ENCODE peak calls at places on chromosomes 4 and X, in five cellular contexts. One of them, this sample, is unnamed.

GRCh38 chrX:106437407-106437806 is 174.4 kb upstream of the RADX start:
- DNase-seq in WTC11: no peak
- DNase-seq in A549: no peak
- DNase-seq in SK-N-SH: no peak
- DNase-seq in NB4: no peak
- DNase-seq in this sample: no peak

GRCh38 chr4:139875456-139875855 is 209.8 kb downstream of the MGST2 start:
- DNase-seq in WTC11: peak
- DNase-seq in A549: no peak
- DNase-seq in SK-N-SH: no peak
- DNase-seq in NB4: no peak
- DNase-seq in this sample: no peak

GRCh38 chr4:156346959-156347385 is 393.3 kb upstream of the CTSO start:
- DNase-seq in WTC11: no peak
- DNase-seq in A549: no peak
- DNase-seq in SK-N-SH: no peak
- DNase-seq in NB4: no peak
- DNase-seq in this sample: peak

GRCh38 chr4:102501635-102502382 is 650 bp downstream of the NFKB1 start:
- DNase-seq in WTC11: no peak
- DNase-seq in A549: peak
- DNase-seq in SK-N-SH: peak
- DNase-seq in NB4: peak
- DNase-seq in this sample: peak

GRCh38 chr4:159504634-159505033 is 401.8 kb downstream of the RAPGEF2 start:
- DNase-seq in WTC11: no peak
- DNase-seq in A549: no peak
- DNase-seq in SK-N-SH: no peak
- DNase-seq in NB4: no peak
- DNase-seq in this sample: no peak

GRCh38 chr4:102546635-102547034 is 45.5 kb downstream of the NFKB1 start:
- DNase-seq in WTC11: no peak
- DNase-seq in A549: no peak
- DNase-seq in SK-N-SH: no peak
- DNase-seq in NB4: no peak
- DNase-seq in this sample: no peak

GRCh38 chr4:120066182-120066524 is 495 bp downstream of the MAD2L1 start:
- DNase-seq in WTC11: no peak
- DNase-seq in A549: no peak
- DNase-seq in SK-N-SH: peak
- DNase-seq in NB4: peak
- DNase-seq in this sample: no peak

GRCh38 chr4:138639018-138639876 is 376.3 kb upstream of the NOCT start:
- DNase-seq in WTC11: no peak
- DNase-seq in A549: no peak
- DNase-seq in SK-N-SH: peak
- DNase-seq in NB4: no peak
- DNase-seq in this sample: no peak

GRCh38 chr4:55742655-55743191 is 76.9 kb upstream of the EXOC1L start:
- DNase-seq in WTC11: no peak
- DNase-seq in A549: peak
- DNase-seq in SK-N-SH: peak
- DNase-seq in NB4: no peak
- DNase-seq in this sample: no peak

DNA sequence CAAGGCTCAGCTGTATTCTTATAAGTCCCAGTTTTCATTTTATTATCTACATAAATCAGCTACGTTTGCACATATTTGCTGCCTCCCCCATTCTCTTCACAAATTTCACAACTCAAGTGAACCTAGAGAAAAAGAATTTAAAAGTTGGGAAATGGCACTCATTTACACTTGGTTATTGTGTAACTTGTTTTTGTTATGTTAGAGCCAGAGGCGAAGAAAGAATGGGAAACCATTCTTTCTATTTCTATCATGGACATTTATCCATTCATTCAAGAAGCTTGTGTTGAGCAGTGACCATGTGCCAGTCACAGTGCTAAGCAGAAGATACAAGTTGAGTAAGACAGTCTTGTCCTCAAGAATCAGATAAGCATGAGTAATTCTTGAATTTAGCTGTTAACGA is 13.5 kb downstream of the LIAS start:
- DNase-seq in WTC11: no peak
- DNase-seq in A549: no peak
- DNase-seq in SK-N-SH: no peak
- DNase-seq in NB4: no peak
- DNase-seq in this sample: no peak
- TF ChIP-seq MAX in WTC11: no peak
- TF ChIP-seq MAX in A549: no peak
- TF ChIP-seq MAX in SK-N-SH: no peak
- TF ChIP-seq MAX in NB4: no peak
- TF ChIP-seq MAX in this sample: no peak

DNA sequence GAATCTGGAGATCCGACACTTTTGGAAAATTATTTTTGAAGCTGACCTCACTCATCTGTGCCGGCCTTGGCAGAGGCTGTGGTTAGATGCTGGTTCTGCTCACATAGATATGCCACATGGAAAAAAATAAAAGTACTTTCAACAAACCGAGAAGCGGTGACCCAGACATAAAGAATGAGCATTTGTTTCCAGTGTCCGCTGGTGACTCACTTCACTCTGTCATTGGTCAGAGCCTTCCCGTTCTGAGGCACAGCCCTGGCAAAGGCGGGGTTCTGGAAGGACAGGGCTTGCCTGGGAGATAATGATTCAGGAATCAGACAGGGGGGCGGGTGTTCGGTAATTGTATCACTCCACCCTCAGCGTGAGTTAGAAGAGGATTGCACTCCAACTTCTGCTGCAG is 172.4 kb upstream of the MXRA5 start:
- DNase-seq in WTC11: no peak
- DNase-seq in A549: peak
- DNase-seq in SK-N-SH: no peak
- DNase-seq in NB4: no peak
- DNase-seq in this sample: peak
- TF ChIP-seq MAX in WTC11: no peak
- TF ChIP-seq MAX in A549: no peak
- TF ChIP-seq MAX in SK-N-SH: no peak
- TF ChIP-seq MAX in NB4: no peak
- TF ChIP-seq MAX in this sample: no peak

GRCh38 chr4:44235897-44236296 is 212.7 kb downstream of the KCTD8 start:
- DNase-seq in WTC11: peak
- DNase-seq in A549: no peak
- DNase-seq in SK-N-SH: no peak
- DNase-seq in NB4: no peak
- DNase-seq in this sample: no peak

GRCh38 chr4:44232262-44232661 is 216.3 kb downstream of the KCTD8 start:
- DNase-seq in WTC11: no peak
- DNase-seq in A549: no peak
- DNase-seq in SK-N-SH: no peak
- DNase-seq in NB4: no peak
- DNase-seq in this sample: no peak

DNA sequence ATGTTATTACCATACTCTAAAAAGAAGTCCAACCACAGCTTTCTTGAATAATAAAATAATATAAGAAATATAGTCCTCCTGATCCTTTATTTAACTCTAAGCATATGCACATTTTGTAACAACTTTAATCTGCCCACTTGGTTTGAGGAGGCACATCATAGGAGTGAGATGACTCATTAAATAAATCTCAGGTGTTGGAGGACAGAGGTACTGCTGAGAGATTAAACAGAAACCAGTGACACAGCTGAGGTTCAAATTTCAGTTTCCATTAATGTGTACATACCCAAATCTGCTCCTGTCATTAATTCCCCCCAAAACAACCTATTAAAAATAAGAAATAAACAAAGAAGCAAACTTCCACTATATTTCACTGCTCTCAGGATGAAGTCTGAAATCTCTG is 211.0 kb downstream of the KCTD8 start:
- DNase-seq in WTC11: no peak
- DNase-seq in A549: no peak
- DNase-seq in SK-N-SH: no peak
- DNase-seq in NB4: no peak
- DNase-seq in this sample: no peak
- TF ChIP-seq MAX in WTC11: no peak
- TF ChIP-seq MAX in A549: no peak
- TF ChIP-seq MAX in SK-N-SH: no peak
- TF ChIP-seq MAX in NB4: no peak
- TF ChIP-seq MAX in this sample: no peak

GRCh38 chr4:105996845-105997244 is 101.6 kb downstream of the NPNT start:
- DNase-seq in WTC11: no peak
- DNase-seq in A549: no peak
- DNase-seq in SK-N-SH: no peak
- DNase-seq in NB4: no peak
- DNase-seq in this sample: no peak

GRCh38 chr4:105994841-105995240 is 99.6 kb downstream of the NPNT start:
- DNase-seq in WTC11: no peak
- DNase-seq in A549: no peak
- DNase-seq in SK-N-SH: no peak
- DNase-seq in NB4: no peak
- DNase-seq in this sample: no peak

GRCh38 chr4:106002979-106003378 is 107.7 kb downstream of the NPNT start:
- DNase-seq in WTC11: no peak
- DNase-seq in A549: no peak
- DNase-seq in SK-N-SH: no peak
- DNase-seq in NB4: no peak
- DNase-seq in this sample: no peak

GRCh38 chr4:105994061-105994460 is 98.8 kb downstream of the NPNT start:
- DNase-seq in WTC11: no peak
- DNase-seq in A549: no peak
- DNase-seq in SK-N-SH: peak
- DNase-seq in NB4: no peak
- DNase-seq in this sample: no peak

DNA sequence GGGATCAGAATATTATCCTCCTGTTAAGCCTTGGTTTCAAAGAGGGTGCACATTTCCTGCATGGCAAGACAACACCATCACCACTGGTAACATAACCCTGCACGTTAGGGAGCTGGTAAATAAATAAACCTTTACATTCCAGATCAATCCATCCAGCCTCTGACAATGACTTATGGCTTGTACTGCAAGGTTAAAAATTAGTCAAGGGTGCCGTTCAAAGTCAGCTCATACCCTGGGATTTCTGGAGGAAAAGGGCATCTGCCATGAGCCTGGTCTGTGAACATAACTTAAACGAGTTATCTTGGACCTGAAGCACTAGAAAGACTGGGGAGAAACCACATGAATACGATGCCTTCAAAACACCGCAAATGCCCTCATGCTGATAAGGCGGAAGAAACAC is 102.9 kb downstream of the NPNT start:
- DNase-seq in WTC11: no peak
- DNase-seq in A549: no peak
- DNase-seq in SK-N-SH: no peak
- DNase-seq in NB4: no peak
- DNase-seq in this sample: no peak
- TF ChIP-seq MAX in WTC11: no peak
- TF ChIP-seq MAX in A549: no peak
- TF ChIP-seq MAX in SK-N-SH: no peak
- TF ChIP-seq MAX in NB4: no peak
- TF ChIP-seq MAX in this sample: no peak

DNA sequence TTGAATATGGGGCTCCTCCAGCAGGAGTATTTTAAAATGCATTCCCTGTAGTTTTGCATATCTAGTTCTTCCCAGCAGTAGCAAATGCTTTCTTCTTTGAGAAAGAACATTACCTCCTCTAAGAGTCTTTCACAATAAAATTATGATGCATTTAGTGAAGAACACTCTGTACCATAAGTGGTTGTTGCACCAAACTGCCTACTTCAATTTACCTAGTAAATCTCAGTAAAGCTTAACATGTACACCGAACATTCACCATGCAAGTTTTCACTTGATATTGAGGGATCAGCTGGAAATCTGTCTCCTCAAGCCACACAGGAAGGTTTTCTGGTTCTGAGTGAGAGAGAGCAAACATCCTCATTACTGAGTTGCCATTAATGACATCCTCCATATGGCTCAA is 20.5 kb downstream of the MMRN1 start:
- DNase-seq in WTC11: no peak
- DNase-seq in A549: no peak
- DNase-seq in SK-N-SH: no peak
- DNase-seq in NB4: no peak
- DNase-seq in this sample: no peak
- TF ChIP-seq MAX in WTC11: no peak
- TF ChIP-seq MAX in A549: no peak
- TF ChIP-seq MAX in SK-N-SH: no peak
- TF ChIP-seq MAX in NB4: no peak
- TF ChIP-seq MAX in this sample: no peak